ENCODE peak calls at places on chromosomes 16 and 17, in nine cellular contexts. A is T-cell; V is tibial nerve; K is stimulated activated naive CD4-positive, alpha-beta T cell; Y is EH; M is foreskin fibroblast; Q is fibroblast of villous mesenchyme; P is AML-193; G is activated CD4-positive, alpha-beta T cell treated with anti-CD3 and anti-CD28 coated beads for 24 hours. L is an unnamed sample.

GRCh38 chr16:31243734-31244670 is 15.8 kb upstream of the ITGAM start:
- DNase-seq in A (no peak), V (no peak), K (no peak), Y (no peak), M (no peak), Q (no peak), P (peak; percentile 84), G (no peak), L (no peak)

GRCh38 chr17:5203908-5204294 is 12.2 kb upstream of the ZNF594 start:
- DNase-seq in A (no peak), V (no peak), K (no peak), Y (peak; percentile 73), M (peak; percentile 64), Q (peak; percentile 22), P (no peak), G (no peak), L (no peak)

GRCh38 chr16:17359778-17360177 is 111.0 kb downstream of the XYLT1 start:
- DNase-seq in A (peak; percentile 39), V (no peak), K (peak; percentile 30), Y (peak; percentile 80), M (peak; percentile 71), Q (no peak), P (peak; percentile 60), G (no peak), L (no peak)

GRCh38 chr16:48156790-48157209 is 1.0 kb upstream of the ABCC12 start:
- DNase-seq in A (peak; percentile 80), V (peak; percentile 91), K (peak; percentile 76), Y (peak; percentile 76), M (peak; percentile 71), Q (peak; percentile 80), P (peak; percentile 39), G (peak; percentile 89), L (peak; percentile 54)

GRCh38 chr17:42289863-42290165 is 1.5 kb downstream of the STAT5A start:
- DNase-seq in A (no peak), V (no peak), K (peak; percentile 54), Y (no peak), M (no peak), Q (no peak), P (no peak), G (peak; percentile 58), L (no peak)

GRCh38 chr16:35295856-35296255 is 1836.4 kb downstream of the TP53TG3F start:
- DNase-seq in A (no peak), V (no peak), K (no peak), Y (no peak), M (no peak), Q (no peak), P (no peak), G (no peak), L (no peak)

GRCh38 chr17:48024149-48025039 is 13.2 kb downstream of the COPZ2 start:
- DNase-seq in A (peak; percentile 34), V (peak; percentile 33), K (peak; percentile 49), Y (peak; percentile 71), M (no peak), Q (no peak), P (no peak), G (no peak), L (no peak)

GRCh38 chr17:7849185-7850117 is 5.4 kb upstream of the TMEM88 start:
- DNase-seq in A (no peak), V (no peak), K (no peak), Y (no peak), M (no peak), Q (no peak), P (no peak), G (no peak), L (no peak)

GRCh38 chr17:50056961-50057330 is 1.0 kb downstream of the ITGA3 start:
- DNase-seq in A (no peak), V (no peak), K (no peak), Y (peak; percentile 70), M (no peak), Q (peak; percentile 77), P (no peak), G (no peak), L (no peak)

GRCh38 chr17:41814195-41814594 is 1.4 kb downstream of the FKBP10 start:
- DNase-seq in A (no peak), V (no peak), K (no peak), Y (peak; percentile 52), M (peak; percentile 48), Q (peak; percentile 82), P (no peak), G (no peak), L (no peak)